ENCODE peak calls at places on chromosomes 1 and 21, in seven cellular contexts. One of them, this sample, is unnamed.

GRCh38 chr1:43418858-43419257 is 29.2 kb downstream of the SZT2 start:
- DNase-seq in prostate gland: no peak
- DNase-seq in pancreas: no peak
- DNase-seq in endodermal cell: no peak
- DNase-seq in fibroblast of lung: no peak
- DNase-seq in fibroblast of mammary gland: no peak
- DNase-seq in AG10803: no peak
- DNase-seq in this sample: no peak

GRCh38 chr1:92882817-92883216 is 51.0 kb downstream of the RPL5 start:
- DNase-seq in prostate gland: no peak
- DNase-seq in AG10803: no peak
- DNase-seq in pancreas: no peak
- DNase-seq in fibroblast of lung: no peak
- DNase-seq in endodermal cell: no peak
- DNase-seq in fibroblast of mammary gland: no peak
- DNase-seq in this sample: no peak

GRCh38 chr1:47333578-47333921 is at the start of gene CMPK1:
- DNase-seq in AG10803: peak
- DNase-seq in fibroblast of lung: peak
- DNase-seq in prostate gland: peak
- DNase-seq in endodermal cell: peak
- DNase-seq in fibroblast of mammary gland: peak
- DNase-seq in pancreas: peak
- DNase-seq in this sample: no peak

GRCh38 chr1:23118407-23118806 is 50.2 kb downstream of the LUZP1 start:
- DNase-seq in fibroblast of lung: no peak
- DNase-seq in endodermal cell: no peak
- DNase-seq in pancreas: no peak
- DNase-seq in AG10803: no peak
- DNase-seq in fibroblast of mammary gland: no peak
- DNase-seq in prostate gland: no peak
- DNase-seq in this sample: no peak

GRCh38 chr1:165639821-165640623 is 9.0 kb downstream of the MGST3 start:
- DNase-seq in endodermal cell: no peak
- DNase-seq in prostate gland: no peak
- DNase-seq in AG10803: peak
- DNase-seq in pancreas: no peak
- DNase-seq in fibroblast of mammary gland: peak
- DNase-seq in fibroblast of lung: peak
- DNase-seq in this sample: no peak

GRCh38 chr21:16709866-16710550 is 802.8 kb upstream of the CXADR start:
- DNase-seq in prostate gland: no peak
- DNase-seq in endodermal cell: no peak
- DNase-seq in pancreas: no peak
- DNase-seq in fibroblast of mammary gland: peak
- DNase-seq in fibroblast of lung: peak
- DNase-seq in AG10803: peak
- DNase-seq in this sample: no peak

GRCh38 chr1:214636436-214636835 is 33.4 kb downstream of the CENPF start:
- DNase-seq in AG10803: peak
- DNase-seq in pancreas: no peak
- DNase-seq in endodermal cell: no peak
- DNase-seq in prostate gland: no peak
- DNase-seq in fibroblast of mammary gland: no peak
- DNase-seq in fibroblast of lung: no peak
- DNase-seq in this sample: no peak

GRCh38 chr1:226001852-226002666 is 2.9 kb upstream of the SDE2 start:
- DNase-seq in prostate gland: peak
- DNase-seq in AG10803: peak
- DNase-seq in endodermal cell: no peak
- DNase-seq in fibroblast of lung: peak
- DNase-seq in pancreas: no peak
- DNase-seq in fibroblast of mammary gland: peak
- DNase-seq in this sample: no peak

GRCh38 chr1:37561096-37561793 is 4.5 kb downstream of the DNALI1 start:
- DNase-seq in AG10803: no peak
- DNase-seq in pancreas: no peak
- DNase-seq in endodermal cell: no peak
- DNase-seq in prostate gland: no peak
- DNase-seq in fibroblast of mammary gland: no peak
- DNase-seq in fibroblast of lung: no peak
- DNase-seq in this sample: no peak

GRCh38 chr1:115429884-115430283 is 91.8 kb upstream of the NGF start:
- DNase-seq in endodermal cell: no peak
- DNase-seq in AG10803: no peak
- DNase-seq in fibroblast of mammary gland: peak
- DNase-seq in fibroblast of lung: peak
- DNase-seq in pancreas: no peak
- DNase-seq in prostate gland: no peak
- DNase-seq in this sample: no peak

GRCh38 chr1:112998592-112999235 is 42.7 kb upstream of the SLC16A1 start:
- DNase-seq in AG10803: peak
- DNase-seq in fibroblast of mammary gland: peak
- DNase-seq in prostate gland: no peak
- DNase-seq in endodermal cell: no peak
- DNase-seq in pancreas: peak
- DNase-seq in fibroblast of lung: peak
- DNase-seq in this sample: no peak

GRCh38 chr1:167054531-167054930 is 35.6 kb downstream of the GPA33 start:
- DNase-seq in fibroblast of mammary gland: no peak
- DNase-seq in pancreas: no peak
- DNase-seq in endodermal cell: no peak
- DNase-seq in fibroblast of lung: no peak
- DNase-seq in AG10803: no peak
- DNase-seq in prostate gland: no peak
- DNase-seq in this sample: no peak

GRCh38 chr21:32940079-32941014 is 85.4 kb upstream of the OLIG2 start:
- DNase-seq in fibroblast of mammary gland: peak
- DNase-seq in fibroblast of lung: peak
- DNase-seq in endodermal cell: peak
- DNase-seq in prostate gland: peak
- DNase-seq in pancreas: no peak
- DNase-seq in AG10803: peak
- DNase-seq in this sample: no peak

GRCh38 chr1:39136635-39137034 is 67.9 kb upstream of the MACF1 start:
- DNase-seq in fibroblast of mammary gland: no peak
- DNase-seq in fibroblast of lung: no peak
- DNase-seq in endodermal cell: no peak
- DNase-seq in AG10803: no peak
- DNase-seq in pancreas: no peak
- DNase-seq in prostate gland: no peak
- DNase-seq in this sample: no peak

GRCh38 chr1:246682231-246682895 is 41.8 kb upstream of the SCCPDH start:
- DNase-seq in prostate gland: no peak
- DNase-seq in fibroblast of lung: peak
- DNase-seq in pancreas: no peak
- DNase-seq in endodermal cell: no peak
- DNase-seq in AG10803: no peak
- DNase-seq in fibroblast of mammary gland: peak
- DNase-seq in this sample: no peak

GRCh38 chr1:20102875-20103274 is 16.5 kb downstream of the PLA2G2D start:
- DNase-seq in fibroblast of mammary gland: peak
- DNase-seq in prostate gland: no peak
- DNase-seq in pancreas: no peak
- DNase-seq in endodermal cell: no peak
- DNase-seq in fibroblast of lung: peak
- DNase-seq in AG10803: peak
- DNase-seq in this sample: no peak

GRCh38 chr21:21114456-21114855 is 116.2 kb downstream of the NCAM2 start:
- DNase-seq in fibroblast of lung: no peak
- DNase-seq in pancreas: no peak
- DNase-seq in endodermal cell: no peak
- DNase-seq in prostate gland: no peak
- DNase-seq in AG10803: no peak
- DNase-seq in fibroblast of mammary gland: no peak
- DNase-seq in this sample: no peak

GRCh38 chr1:229736376-229736775 is 110.3 kb downstream of the URB2 start:
- DNase-seq in fibroblast of lung: no peak
- DNase-seq in AG10803: no peak
- DNase-seq in fibroblast of mammary gland: no peak
- DNase-seq in pancreas: no peak
- DNase-seq in endodermal cell: no peak
- DNase-seq in prostate gland: no peak
- DNase-seq in this sample: no peak

GRCh38 chr1:229730573-229730972 is 104.5 kb downstream of the URB2 start:
- DNase-seq in endodermal cell: no peak
- DNase-seq in prostate gland: no peak
- DNase-seq in AG10803: no peak
- DNase-seq in fibroblast of mammary gland: no peak
- DNase-seq in pancreas: no peak
- DNase-seq in fibroblast of lung: no peak
- DNase-seq in this sample: no peak
- TF ChIP-seq CTCF in endodermal cell: peak
- TF ChIP-seq CTCF in prostate gland: no peak
- TF ChIP-seq CTCF in AG10803: no peak
- TF ChIP-seq CTCF in fibroblast of mammary gland: no peak
- TF ChIP-seq CTCF in pancreas: no peak
- TF ChIP-seq CTCF in fibroblast of lung: no peak
- TF ChIP-seq CTCF in this sample: no peak

DNA sequence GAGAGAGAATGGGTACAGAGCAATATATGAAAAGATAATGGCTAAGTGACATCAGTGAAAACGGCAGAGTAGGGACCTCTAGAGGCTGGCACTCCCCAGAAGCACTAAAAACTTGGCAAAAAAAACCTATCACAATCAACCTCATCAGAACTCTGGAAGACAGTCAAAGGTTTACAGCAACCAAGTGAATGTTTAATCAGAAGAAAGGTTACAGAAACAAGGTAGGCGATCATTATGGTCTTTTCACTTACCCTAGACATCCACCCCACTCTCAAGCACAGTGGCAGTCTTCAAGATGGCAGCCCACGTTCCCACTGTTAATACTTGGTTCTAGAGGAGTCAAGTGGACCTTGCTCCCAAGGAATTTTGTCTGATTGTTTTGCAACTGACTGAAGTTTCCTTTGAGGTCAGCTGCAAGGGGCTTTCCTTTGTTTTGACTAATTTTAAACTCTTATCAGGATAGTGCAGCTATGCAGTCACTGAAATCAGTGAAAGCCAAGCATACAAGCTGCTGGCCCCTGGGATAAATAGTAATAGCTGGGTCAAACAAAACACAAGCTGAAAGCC is 7.2 kb downstream of the KIFAP3 start:
- DNase-seq in AG10803: no peak
- DNase-seq in prostate gland: no peak
- DNase-seq in pancreas: no peak
- DNase-seq in fibroblast of mammary gland: no peak
- DNase-seq in fibroblast of lung: peak
- DNase-seq in endodermal cell: no peak
- DNase-seq in this sample: no peak
- TF ChIP-seq CTCF in AG10803: no peak
- TF ChIP-seq CTCF in prostate gland: no peak
- TF ChIP-seq CTCF in pancreas: no peak
- TF ChIP-seq CTCF in fibroblast of mammary gland: no peak
- TF ChIP-seq CTCF in fibroblast of lung: no peak
- TF ChIP-seq CTCF in endodermal cell: peak
- TF ChIP-seq CTCF in this sample: no peak

DNA sequence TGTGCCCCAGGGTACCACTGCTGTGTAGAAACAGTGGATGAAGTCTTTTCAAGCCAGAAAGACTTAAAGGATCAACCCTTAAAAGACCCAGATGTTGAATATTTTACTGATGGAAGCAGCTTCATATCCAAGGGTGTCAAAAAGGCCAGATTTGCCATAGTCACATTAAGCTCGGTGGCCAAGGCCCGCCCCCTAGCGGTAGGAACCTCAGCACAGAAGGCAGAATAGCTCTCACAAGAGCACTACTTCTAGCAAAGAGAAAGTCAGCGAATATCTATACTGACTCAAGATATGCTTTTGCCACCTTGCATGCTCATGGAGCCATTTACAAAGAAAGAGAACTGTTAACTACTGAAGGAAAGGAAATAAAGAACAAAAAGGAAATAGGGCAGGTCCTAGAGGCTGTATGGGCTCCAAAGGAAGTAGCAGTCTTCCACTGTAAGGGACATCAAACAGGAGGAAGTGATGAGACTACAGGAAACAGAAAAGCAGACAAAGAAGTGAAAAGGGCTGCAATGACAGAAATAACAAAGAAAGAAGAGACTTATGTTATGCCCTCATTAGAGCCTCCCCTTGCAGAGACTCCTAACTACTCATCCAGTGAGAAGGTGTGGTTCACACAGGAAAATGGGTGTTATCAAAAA is 90.5 kb downstream of the LIPI start:
- DNase-seq in AG10803: peak
- DNase-seq in prostate gland: no peak
- DNase-seq in endodermal cell: peak
- DNase-seq in fibroblast of lung: no peak
- DNase-seq in pancreas: no peak
- DNase-seq in fibroblast of mammary gland: peak
- DNase-seq in this sample: no peak
- TF ChIP-seq CTCF in AG10803: peak
- TF ChIP-seq CTCF in prostate gland: no peak
- TF ChIP-seq CTCF in endodermal cell: peak
- TF ChIP-seq CTCF in fibroblast of lung: no peak
- TF ChIP-seq CTCF in pancreas: peak
- TF ChIP-seq CTCF in fibroblast of mammary gland: peak
- TF ChIP-seq CTCF in this sample: peak

GRCh38 chr1:90501281-90501680 is 215.8 kb downstream of the BARHL2 start:
- DNase-seq in pancreas: no peak
- DNase-seq in fibroblast of mammary gland: no peak
- DNase-seq in AG10803: no peak
- DNase-seq in prostate gland: no peak
- DNase-seq in endodermal cell: peak
- DNase-seq in fibroblast of lung: no peak
- DNase-seq in this sample: no peak
- TF ChIP-seq CTCF in pancreas: no peak
- TF ChIP-seq CTCF in fibroblast of mammary gland: no peak
- TF ChIP-seq CTCF in AG10803: no peak
- TF ChIP-seq CTCF in prostate gland: no peak
- TF ChIP-seq CTCF in endodermal cell: peak
- TF ChIP-seq CTCF in fibroblast of lung: no peak
- TF ChIP-seq CTCF in this sample: no peak

DNA sequence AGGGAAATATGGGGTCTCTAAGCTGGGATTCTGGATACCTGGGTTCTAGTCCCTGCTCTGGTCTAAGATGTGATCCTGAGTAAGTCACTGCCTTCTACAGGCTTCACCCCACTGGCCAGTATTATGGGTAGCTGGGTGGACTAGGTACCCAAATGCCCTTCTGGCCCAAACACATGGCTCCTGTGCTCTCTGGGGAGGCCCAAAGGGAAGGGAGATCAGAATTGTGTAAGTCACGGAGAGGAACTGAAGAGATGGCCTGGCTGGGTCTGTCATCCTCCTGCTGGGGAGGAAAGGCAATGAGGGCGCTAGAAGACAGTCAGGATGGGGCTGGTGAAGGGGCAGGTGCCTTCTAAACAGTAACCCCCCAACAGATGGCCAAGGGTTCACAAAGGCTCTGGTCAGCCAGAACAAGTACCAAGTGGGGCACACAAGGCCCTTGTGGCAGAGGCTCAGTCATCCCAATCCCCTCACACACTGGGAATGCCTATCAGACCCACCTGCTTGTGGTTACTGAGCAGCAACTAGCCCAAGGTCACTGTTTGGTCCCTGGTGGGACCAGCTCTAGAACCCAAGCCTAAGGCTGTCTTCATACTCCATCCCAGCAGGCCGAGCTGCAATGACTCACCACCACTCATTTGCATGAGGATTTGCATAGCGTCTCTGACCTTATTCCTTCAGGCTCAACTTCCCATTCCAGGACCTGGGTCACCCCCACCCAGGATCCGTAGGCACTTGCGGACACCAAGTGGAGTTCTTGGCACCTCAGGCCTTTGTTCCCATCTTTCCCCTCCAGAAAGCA is 9.2 kb downstream of the MEF2D start:
- DNase-seq in pancreas: no peak
- DNase-seq in prostate gland: no peak
- DNase-seq in endodermal cell: no peak
- DNase-seq in AG10803: no peak
- DNase-seq in fibroblast of lung: no peak
- DNase-seq in fibroblast of mammary gland: no peak
- DNase-seq in this sample: no peak
- TF ChIP-seq CTCF in pancreas: no peak
- TF ChIP-seq CTCF in prostate gland: no peak
- TF ChIP-seq CTCF in endodermal cell: no peak
- TF ChIP-seq CTCF in AG10803: no peak
- TF ChIP-seq CTCF in fibroblast of lung: no peak
- TF ChIP-seq CTCF in fibroblast of mammary gland: no peak
- TF ChIP-seq CTCF in this sample: no peak

This sample was measured in type B pancreatic cell.